ENCODE peak calls at places on chromosomes 11 and 22, in five cellular contexts. R, T, L, O and M are unnamed samples.

GRCh38 chr22:37182101-37182948 is 5.7 kb downstream of the C1QTNF6 start:
- DNase-seq in R (peak; percentile 52), T (no peak), L (no peak), O (no peak), M (no peak)

GRCh38 chr22:46833228-46833627 is 70.8 kb downstream of the TBC1D22A start:
- DNase-seq in R (peak; percentile 11), T (peak; percentile 25), L (peak; percentile 39), O (peak; percentile 41), M (peak; percentile 22)

GRCh38 chr11:86513746-86514373 is 139.2 kb downstream of the CCDC81 start:
- DNase-seq in R (no peak), T (no peak), L (no peak), O (no peak), M (no peak)

GRCh38 chr22:47609653-47610052 is 847.2 kb downstream of the TBC1D22A start:
- DNase-seq in R (no peak), T (no peak), L (no peak), O (no peak), M (no peak)

GRCh38 chr11:101915811-101916291 is 471 bp downstream of the ANGPTL5 start:
- DNase-seq in R (no peak), T (peak; percentile 36), L (no peak), O (no peak), M (peak; percentile 45)

GRCh38 chr11:67253872-67254624 is 12.2 kb upstream of the GRK2 start:
- DNase-seq in R (no peak), T (no peak), L (no peak), O (no peak), M (no peak)

GRCh38 chr22:30538280-30538679 is 8.3 kb downstream of the SEC14L6 start:
- DNase-seq in R (no peak), T (peak; percentile 19), L (no peak), O (no peak), M (no peak)

GRCh38 chr11:26953770-26954392 is 40.0 kb upstream of the FIBIN start:
- DNase-seq in R (no peak), T (peak; percentile 72), L (no peak), O (no peak), M (no peak)

GRCh38 chr22:19523240-19524169 is 705 bp downstream of the CLDN5 start:
- DNase-seq in R (no peak), T (peak; percentile 9), L (no peak), O (no peak), M (no peak)

GRCh38 chr22:27880778-27881394 is 38.2 kb downstream of the PITPNB start:
- DNase-seq in R (peak; percentile 58), T (peak; percentile 86), L (no peak), O (peak; percentile 56), M (peak; percentile 52)

GRCh38 chr11:19769820-19770219 is 57.2 kb downstream of the NAV2 start:
- DNase-seq in R (no peak), T (peak; percentile 66), L (no peak), O (no peak), M (no peak)

GRCh38 chr11:96141649-96142048 is 201.3 kb downstream of the MAML2 start:
- DNase-seq in R (no peak), T (no peak), L (no peak), O (no peak), M (no peak)

GRCh38 chr22:17906978-17907730 is 117.2 kb downstream of the MICAL3 start:
- DNase-seq in R (no peak), T (no peak), L (no peak), O (no peak), M (no peak)

GRCh38 chr11:76663461-76663760 is 7.1 kb downstream of the LRRC32 start:
- DNase-seq in R (no peak), T (no peak), L (no peak), O (no peak), M (no peak)

GRCh38 chr11:116993599-116993998 is 104.6 kb downstream of the SIK3 start:
- DNase-seq in R (no peak), T (no peak), L (no peak), O (no peak), M (no peak)

GRCh38 chr22:19679476-19680099 is 34.7 kb upstream of the SEPTIN5 start:
- DNase-seq in R (peak; percentile 86), T (no peak), L (no peak), O (no peak), M (peak; percentile 7)

GRCh38 chr11:6705905-6706535 is 22.9 kb upstream of the MRPL17 start:
- DNase-seq in R (peak; percentile 64), T (peak; percentile 63), L (no peak), O (peak; percentile 20), M (peak; percentile 45)

GRCh38 chr11:17599460-17599925 is 52.4 kb downstream of the OTOG start:
- DNase-seq in R (no peak), T (no peak), L (no peak), O (no peak), M (no peak)

GRCh38 chr11:82732348-82732733 is 1.3 kb downstream of the FAM181B start:
- DNase-seq in R (no peak), T (no peak), L (no peak), O (no peak), M (no peak)

GRCh38 chr11:10366568-10367331 is 61.9 kb downstream of the ADM start:
- DNase-seq in R (peak; percentile 87), T (peak; percentile 98), L (peak; percentile 90), O (peak; percentile 67), M (peak; percentile 96)

GRCh38 chr11:6545917-6546605 is 49.0 kb downstream of the DNHD1 start:
- DNase-seq in R (no peak), T (no peak), L (no peak), O (no peak), M (no peak)

GRCh38 chr11:121328967-121329653 is 36.5 kb downstream of the SC5D start:
- DNase-seq in R (no peak), T (no peak), L (no peak), O (no peak), M (no peak)

GRCh38 chr11:120547871-120548681 is 36.5 kb downstream of the GRIK4 start:
- DNase-seq in R (no peak), T (peak; percentile 98), L (no peak), O (peak; percentile 91), M (peak; percentile 32)

GRCh38 chr11:121344824-121345223 is 52.3 kb downstream of the SC5D start:
- DNase-seq in R (no peak), T (no peak), L (no peak), O (no peak), M (no peak)

GRCh38 chr22:20569059-20570058 is 61.9 kb downstream of the MED15 start:
- DNase-seq in R (no peak), T (peak; percentile 99), L (no peak), O (no peak), M (peak; percentile 75)

GRCh38 chr11:2533642-2534115 is 88.9 kb downstream of the KCNQ1 start:
- DNase-seq in R (peak; percentile 80), T (peak; percentile 91), L (peak; percentile 77), O (peak; percentile 85), M (no peak)

GRCh38 chr22:47625013-47625385 is 862.5 kb downstream of the TBC1D22A start:
- DNase-seq in R (no peak), T (no peak), L (no peak), O (no peak), M (no peak)

GRCh38 chr22:39220897-39221850 is 23.6 kb downstream of the PDGFB start:
- DNase-seq in R (no peak), T (peak; percentile 34), L (no peak), O (no peak), M (no peak)

GRCh38 chr22:37204045-37204655 is 8.1 kb downstream of the SSTR3 start:
- DNase-seq in R (no peak), T (no peak), L (no peak), O (no peak), M (no peak)

GRCh38 chr11:68330700-68331337 is 18.4 kb downstream of the LRP5 start:
- DNase-seq in R (no peak), T (no peak), L (no peak), O (no peak), M (no peak)

GRCh38 chr22:23391022-23391421 is 189.1 kb downstream of the IGLL1 start:
- DNase-seq in R (no peak), T (no peak), L (no peak), O (no peak), M (no peak)

GRCh38 chr11:43575931-43576833 is 104.4 kb upstream of the HSD17B12 start:
- DNase-seq in R (no peak), T (no peak), L (no peak), O (no peak), M (no peak)
- TF ChIP-seq MAFK in R (no peak), T (no peak), L (no peak), O (no peak), M (no peak)

DNA sequence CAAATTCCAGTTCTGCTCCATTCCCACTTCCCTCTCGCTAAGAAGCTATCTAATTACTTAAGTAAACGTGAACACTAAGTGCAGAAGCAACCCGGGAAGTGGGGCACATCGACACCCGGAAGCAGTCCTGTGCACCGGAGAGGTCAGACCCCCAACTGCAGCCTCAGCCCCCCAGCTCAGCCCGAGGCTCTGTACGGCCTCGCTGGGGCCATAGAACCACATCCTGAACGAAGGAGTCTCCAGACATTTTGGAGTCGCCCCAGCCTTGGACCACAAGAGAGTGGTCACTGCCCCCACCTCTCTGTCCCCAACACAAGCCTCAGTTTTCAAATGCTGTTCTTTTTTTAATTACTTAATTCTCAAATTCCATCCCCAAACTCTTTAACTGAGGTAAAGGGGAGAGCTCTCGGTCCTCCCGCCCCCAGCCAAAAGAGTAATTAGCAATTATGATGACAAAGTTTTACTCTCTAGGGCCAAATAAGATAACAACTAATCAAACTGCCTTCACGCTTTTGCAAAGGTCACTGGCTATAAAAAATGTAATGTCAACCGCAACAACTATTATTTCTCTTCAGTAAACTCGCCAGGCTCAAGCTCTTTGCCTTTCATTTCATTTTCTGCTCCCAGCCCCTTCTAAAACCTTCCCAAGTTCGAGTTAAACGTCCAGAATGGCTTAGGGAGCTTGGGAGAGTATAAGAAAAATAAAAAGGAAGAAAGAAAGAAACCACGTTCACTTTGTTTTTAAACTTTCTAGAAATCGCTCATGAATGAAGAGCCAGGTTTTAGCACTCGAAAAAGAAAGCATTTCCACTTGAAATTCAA is 2.2 kb downstream of the PAX6 start:
- DNase-seq in R (no peak), T (no peak), L (no peak), O (no peak), M (no peak)
- TF ChIP-seq MAFK in R (no peak), T (no peak), L (no peak), O (no peak), M (no peak)

DNA sequence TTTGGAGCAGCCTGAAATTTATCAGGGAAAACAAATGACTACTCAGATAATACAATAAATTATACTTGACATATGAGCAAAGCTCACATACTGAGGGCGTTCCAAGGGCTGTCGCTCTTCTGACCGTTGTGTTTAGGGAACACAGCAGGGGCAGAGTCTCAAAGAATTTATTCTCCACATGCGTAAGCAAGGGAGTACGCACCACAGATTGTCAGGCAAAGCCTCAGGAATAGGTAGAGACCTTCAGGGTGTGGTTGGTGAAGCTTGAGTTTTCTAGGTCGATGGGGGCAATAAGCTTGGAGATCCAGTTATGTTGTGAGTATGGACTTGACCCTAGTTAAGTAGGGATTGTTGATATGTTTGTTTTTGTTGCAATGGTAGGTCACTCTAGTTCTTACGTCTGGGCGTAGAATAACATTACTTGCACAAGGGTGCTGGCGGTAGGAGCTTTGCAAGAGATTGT is 830 bp downstream of the ACAT1 start:
- DNase-seq in R (peak; percentile 58), T (no peak), L (no peak), O (no peak), M (peak; percentile 12)
- TF ChIP-seq MAFK in R (no peak), T (no peak), L (no peak), O (no peak), M (no peak)

GRCh38 chr11:64447717-64448598 is 89.0 kb downstream of the RPS6KA4 start:
- DNase-seq in R (no peak), T (peak; percentile 7), L (no peak), O (no peak), M (no peak)
- TF ChIP-seq MAFK in R (no peak), T (no peak), L (no peak), O (no peak), M (no peak)